ENCODE peak calls at places on chromosomes 7 and 10, in eight cellular contexts. W is AG09309, T is endodermal cell, C is gastrocnemius medialis, N is fibroblast of mammary gland, U is spleen, X is BE2C, A is AG04449. D is an unnamed sample.

GRCh38 chr7:74286131-74286530 is 3.1 kb upstream of the CLIP2 start:
- DNase-seq in W (no peak), T (no peak), C (no peak), N (no peak), U (no peak), X (no peak), A (no peak), D (no peak)

GRCh38 chr10:128053356-128053755 is 72.9 kb downstream of the MKI67 start:
- DNase-seq in W (no peak), T (no peak), C (no peak), N (no peak), U (peak; percentile 67), X (no peak), A (no peak), D (no peak)

GRCh38 chr10:24251547-24251946 is 42.6 kb downstream of the KIAA1217 start:
- DNase-seq in W (no peak), T (peak; percentile 55), C (no peak), N (no peak), U (no peak), X (no peak), A (no peak), D (no peak)

GRCh38 chr7:118005021-118005420 is 131.8 kb upstream of the CTTNBP2 start:
- DNase-seq in W (no peak), T (peak; percentile 61), C (no peak), N (no peak), U (no peak), X (no peak), A (no peak), D (no peak)

GRCh38 chr10:74755273-74755672 is 71.1 kb upstream of the KAT6B start:
- DNase-seq in W (no peak), T (no peak), C (no peak), N (no peak), U (no peak), X (no peak), A (no peak), D (no peak)

GRCh38 chr7:135774284-135774683 is 25.7 kb upstream of the FAM180A start:
- DNase-seq in W (no peak), T (no peak), C (no peak), N (no peak), U (no peak), X (no peak), A (no peak), D (peak; percentile 60)

GRCh38 chr10:15784662-15785300 is 65.1 kb upstream of the ITGA8 start:
- DNase-seq in W (no peak), T (peak; percentile 47), C (no peak), N (peak; percentile 42), U (no peak), X (no peak), A (no peak), D (no peak)

GRCh38 chr7:44219371-44220045 is 18.7 kb downstream of the YKT6 start:
- DNase-seq in W (no peak), T (no peak), C (no peak), N (no peak), U (peak; percentile 69), X (no peak), A (no peak), D (no peak)

GRCh38 chr7:158325530-158326381 is 261.9 kb downstream of the PTPRN2 start:
- DNase-seq in W (no peak), T (peak; percentile 98), C (no peak), N (no peak), U (peak; percentile 49), X (no peak), A (no peak), D (no peak)

GRCh38 chr10:111128331-111129167 is 51.7 kb downstream of the ADRA2A start:
- DNase-seq in W (no peak), T (peak; percentile 50), C (peak; percentile 69), N (peak; percentile 79), U (no peak), X (peak; percentile 50), A (no peak), D (no peak)

GRCh38 chr7:34928052-34928451 is 109.2 kb downstream of the DPY19L1 start:
- DNase-seq in W (no peak), T (peak; percentile 95), C (no peak), N (peak; percentile 25), U (no peak), X (peak; percentile 79), A (no peak), D (peak; percentile 15)

GRCh38 chr10:125977206-125977605 is 80.8 kb downstream of the FANK1 start:
- DNase-seq in W (no peak), T (peak; percentile 69), C (no peak), N (no peak), U (no peak), X (no peak), A (no peak), D (no peak)

GRCh38 chr7:108809356-108809755 is 239.7 kb downstream of the DNAJB9 start:
- DNase-seq in W (no peak), T (no peak), C (no peak), N (no peak), U (no peak), X (no peak), A (no peak), D (no peak)

GRCh38 chr10:88999629-89000028 is 9.0 kb downstream of the FAS start:
- DNase-seq in W (no peak), T (no peak), C (no peak), N (peak; percentile 72), U (no peak), X (no peak), A (no peak), D (peak; percentile 80)

DNA sequence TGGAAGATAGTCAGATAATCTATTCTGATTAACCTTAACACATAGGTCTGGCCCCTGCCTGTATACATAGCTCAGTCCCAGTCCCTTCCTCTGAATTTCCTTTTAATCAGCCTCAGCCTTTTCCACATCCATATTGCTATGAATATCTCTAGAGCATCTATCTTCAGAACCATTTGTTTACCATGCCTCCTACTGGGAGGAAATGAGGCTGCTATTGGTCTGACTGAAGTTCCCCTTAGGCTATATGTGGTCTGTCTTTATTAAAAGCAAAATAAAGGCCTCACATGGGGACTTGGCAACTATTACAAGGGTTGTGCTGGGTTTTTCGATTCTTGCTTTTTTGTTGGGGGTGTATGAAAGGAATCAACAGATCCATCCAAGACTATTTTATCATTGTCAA is 318.9 kb downstream of the HPSE2 start:
- DNase-seq in W (no peak), T (no peak), C (no peak), N (no peak), U (no peak), X (no peak), A (no peak), D (no peak)
- TF ChIP-seq CTCF in W (no peak), T (no peak), C (no peak), N (peak; percentile 2), U (no peak), X (no peak), A (no peak), D (no peak)

GRCh38 chr10:93993414-93993781 is 333 bp upstream of the PLCE1 start:
- DNase-seq in W (no peak), T (peak; percentile 65), C (no peak), N (no peak), U (no peak), X (no peak), A (no peak), D (no peak)

GRCh38 chr10:93991101-93991500 is 2.6 kb upstream of the PLCE1 start:
- DNase-seq in W (no peak), T (no peak), C (no peak), N (no peak), U (no peak), X (no peak), A (no peak), D (no peak)

GRCh38 chr10:93992400-93993030 is 1.2 kb upstream of the PLCE1 start:
- DNase-seq in W (no peak), T (peak; percentile 50), C (no peak), N (peak; percentile 14), U (no peak), X (no peak), A (no peak), D (no peak)

GRCh38 chr10:93993782-93994668 is at the start of gene PLCE1:
- DNase-seq in W (no peak), T (peak; percentile 83), C (peak; percentile 68), N (peak; percentile 20), U (peak; percentile 77), X (peak; percentile 66), A (no peak), D (peak; percentile 26)

DNA sequence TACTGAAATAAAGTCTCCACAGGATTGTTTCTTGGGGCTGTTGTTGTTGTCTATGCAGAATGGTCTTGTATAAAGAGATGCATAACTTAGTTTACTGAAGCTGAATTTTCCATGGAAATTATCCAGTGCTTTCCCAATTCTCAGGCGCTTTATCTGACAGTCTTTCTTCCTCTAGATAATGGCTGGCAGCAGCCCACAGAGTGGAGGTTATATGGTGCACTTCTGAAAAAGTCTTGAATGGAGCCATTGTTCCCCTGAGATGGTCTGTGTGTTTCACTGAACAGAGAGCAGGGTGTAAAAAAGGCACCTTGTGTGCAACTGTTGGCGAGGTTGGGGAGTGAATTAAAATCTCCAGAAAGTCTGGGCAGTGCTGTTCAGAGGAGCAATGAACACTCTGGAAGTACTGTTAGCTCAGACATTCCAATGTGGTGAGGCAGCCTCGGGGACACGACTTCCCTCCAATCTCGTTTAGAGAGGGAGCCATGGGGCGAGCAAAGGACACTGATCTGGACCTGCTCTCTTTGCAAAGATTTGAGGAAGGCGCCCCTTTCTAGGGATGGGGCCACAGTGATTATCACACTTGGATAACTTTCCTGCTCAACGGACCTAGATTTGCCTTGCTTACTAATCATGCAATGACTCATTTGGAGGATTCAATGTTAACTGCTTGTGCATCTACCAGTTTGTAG is 2.0 kb upstream of the PLCE1 start:
- DNase-seq in W (no peak), T (peak; percentile 84), C (peak; percentile 51), N (peak; percentile 68), U (no peak), X (peak; percentile 7), A (no peak), D (peak; percentile 79)
- H3K4me3 ChIP-seq in W (no peak overlapping the region), T (peak overlapping the region; percentile 9), C (no peak overlapping the region), N (no peak overlapping the region), U (no peak overlapping the region), X (no peak overlapping the region), A (peak overlapping the region; percentile 19), D (no peak overlapping the region)

GRCh38 chr7:131941291-131941690 is 384.9 kb upstream of the PODXL start:
- DNase-seq in W (no peak), T (peak; percentile 19), C (no peak), N (no peak), U (no peak), X (no peak), A (no peak), D (no peak)

GRCh38 chr7:131940621-131941020 is 384.2 kb upstream of the PODXL start:
- DNase-seq in W (no peak), T (peak; percentile 23), C (no peak), N (no peak), U (no peak), X (no peak), A (no peak), D (no peak)

GRCh38 chr7:131934452-131934851 is 378.0 kb upstream of the PODXL start:
- DNase-seq in W (no peak), T (no peak), C (no peak), N (no peak), U (no peak), X (no peak), A (no peak), D (no peak)

GRCh38 chr7:131935180-131935579 is 378.8 kb upstream of the PODXL start:
- DNase-seq in W (no peak), T (peak; percentile 48), C (no peak), N (no peak), U (no peak), X (no peak), A (no peak), D (no peak)

GRCh38 chr7:131937868-131938267 is 381.4 kb upstream of the PODXL start:
- DNase-seq in W (no peak), T (peak; percentile 8), C (no peak), N (no peak), U (no peak), X (no peak), A (no peak), D (no peak)
- TF ChIP-seq CTCF in W (no peak), T (no peak), C (no peak), N (no peak), U (no peak), X (no peak), A (no peak), D (no peak)

GRCh38 chr7:26794541-26794940 is 69.8 kb downstream of the SKAP2 start:
- DNase-seq in W (no peak), T (no peak), C (no peak), N (no peak), U (no peak), X (no peak), A (no peak), D (no peak)
- H3K4me3 ChIP-seq in W (no peak overlapping the region), T (no peak overlapping the region), C (no peak overlapping the region), N (no peak overlapping the region), U (no peak overlapping the region), X (no peak overlapping the region), A (no peak overlapping the region), D (no peak overlapping the region)